ENCODE peak calls at places on chromosome 1, in four cellular contexts. J is HL-60, A is K562, E is GM12878. Y is an unnamed sample.

GRCh38 chr1:98458514-98459259 is 202.8 kb upstream of the SNX7 start:
- DNase-seq in J (no peak), A (no peak), E (no peak), Y (no peak)

GRCh38 chr1:172585861-172586260 is 52.9 kb downstream of the SUCO start:
- DNase-seq in E (no peak), A (no peak), J (no peak), Y (no peak)

GRCh38 chr1:54117815-54118563 is 34.8 kb downstream of the CDCP2 start:
- DNase-seq in E (no peak), A (no peak), J (no peak), Y (no peak)

GRCh38 chr1:6922096-6922931 is 137.1 kb downstream of the CAMTA1 start:
- DNase-seq in J (no peak), A (no peak), E (no peak), Y (no peak)

GRCh38 chr1:14841456-14841855 is 243.0 kb downstream of the KAZN start:
- DNase-seq in A (no peak), J (no peak), E (no peak), Y (no peak)

GRCh38 chr1:3790501-3790923 is 5.8 kb downstream of the LRRC47 start:
- DNase-seq in J (no peak), A (no peak), E (no peak), Y (no peak)

GRCh38 chr1:201672685-201673084 is 133.8 kb downstream of the NAV1 start:
- DNase-seq in J (no peak), A (no peak), E (no peak), Y (no peak)

GRCh38 chr1:15919316-15919715 is 56.6 kb downstream of the ZBTB17 start:
- DNase-seq in J (no peak), E (peak; percentile 70), A (no peak), Y (no peak)

GRCh38 chr1:112388436-112388835 is 7.6 kb upstream of the CTTNBP2NL start:
- DNase-seq in J (no peak), E (no peak), A (no peak), Y (no peak)

GRCh38 chr1:154361357-154361756 is 36.0 kb downstream of the ATP8B2 start:
- DNase-seq in E (no peak), A (no peak), J (no peak), Y (no peak)
- TF ChIP-seq POLR2AphosphoS5 in E (no peak), A (no peak), J (no peak), Y (no peak)

DNA sequence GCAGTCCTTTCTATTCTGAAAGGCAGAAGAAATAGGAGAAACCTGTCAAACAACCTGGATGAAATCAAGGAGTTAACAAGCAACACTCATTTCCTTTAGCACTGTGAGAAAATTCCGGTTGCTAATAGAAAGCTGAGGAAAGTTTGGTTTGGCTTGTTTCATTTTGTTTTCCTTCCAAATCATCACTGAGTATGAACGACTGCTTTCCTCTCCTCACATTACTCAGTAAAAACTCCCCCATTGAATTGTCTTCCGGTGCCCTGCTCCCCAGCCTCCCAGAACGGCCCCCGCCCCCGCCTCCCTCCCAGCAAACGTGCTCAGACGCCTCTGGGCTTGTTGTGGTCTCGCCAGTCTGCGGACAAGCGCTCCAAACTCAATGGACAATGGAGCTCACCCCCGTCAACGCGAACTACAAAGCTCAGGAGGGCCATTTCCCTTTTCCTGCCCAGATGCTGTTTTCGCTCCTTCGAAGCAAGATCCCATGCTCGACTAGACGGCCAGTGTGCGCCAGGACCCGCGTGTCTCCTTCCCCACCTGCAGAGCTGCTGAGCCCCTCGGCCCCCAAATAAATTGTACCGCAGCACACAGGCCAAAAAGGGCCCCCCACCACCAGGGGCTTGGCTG is 747 bp downstream of the STX6 start:
- DNase-seq in E (no peak), J (peak; percentile 50), A (peak; percentile 85), Y (peak; percentile 54)
- TF ChIP-seq SPI1 in E (peak; percentile 64), J (peak; percentile 29), A (peak; percentile 55), Y (peak; percentile 53)

GRCh38 chr1:20194224-20194623 is 7.9 kb upstream of the PLA2G2C start:
- DNase-seq in E (no peak), J (no peak), A (no peak), Y (no peak)
- TF ChIP-seq POLR2AphosphoS5 in E (no peak), J (no peak), A (no peak), Y (no peak)

GRCh38 chr1:232986000-232986922 is 35.9 kb downstream of the NTPCR start:
- DNase-seq in J (no peak), E (no peak), A (no peak), Y (no peak)
- TF ChIP-seq SPI1 in J (no peak), E (no peak), A (no peak), Y (no peak)

GRCh38 chr1:109309347-109309746 is 2.5 kb upstream of the MYBPHL start:
- DNase-seq in E (no peak), J (no peak), A (no peak), Y (no peak)
- TF ChIP-seq POLR2AphosphoS5 in E (no peak), J (no peak), A (no peak), Y (no peak)

GRCh38 chr1:152188673-152189591 is 29.9 kb upstream of the RPTN start:
- DNase-seq in E (no peak), A (peak; percentile 35), J (peak; percentile 66), Y (peak; percentile 18)

GRCh38 chr1:152189657-152190442 is 30.8 kb upstream of the RPTN start:
- DNase-seq in E (no peak), A (peak; percentile 60), J (peak; percentile 56), Y (peak; percentile 37)

GRCh38 chr1:152191711-152192110 is 32.3 kb downstream of the HRNR start:
- DNase-seq in A (no peak), J (no peak), E (no peak), Y (no peak)

GRCh38 chr1:152191260-152191659 is 32.2 kb upstream of the RPTN start:
- DNase-seq in A (no peak), E (no peak), J (no peak), Y (no peak)

GRCh38 chr1:152190589-152190988 is 31.6 kb upstream of the RPTN start:
- DNase-seq in A (no peak), E (no peak), J (no peak), Y (no peak)
- TF ChIP-seq SPI1 in A (no peak), E (no peak), J (no peak), Y (no peak)

DNA sequence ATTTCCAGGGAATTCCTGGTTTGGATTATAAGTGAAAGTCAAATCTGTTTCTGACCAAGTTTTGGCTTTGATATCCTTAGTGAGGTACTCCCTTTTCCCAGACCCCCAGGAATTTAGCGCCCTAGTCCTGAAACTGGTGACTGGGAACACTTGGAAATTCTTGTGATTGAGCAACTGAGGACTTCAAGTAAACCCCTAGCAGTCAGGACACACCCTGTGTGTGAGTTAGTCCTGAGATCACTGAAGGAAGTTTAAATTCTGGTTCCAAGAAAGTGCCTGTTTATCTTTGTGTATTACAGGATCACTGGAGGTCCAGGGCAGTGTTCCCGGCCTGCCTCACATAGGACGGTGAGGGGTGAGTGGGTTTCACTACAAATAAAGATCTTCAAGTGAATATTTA is 95.1 kb upstream of the F3 start:
- DNase-seq in E (no peak), J (no peak), A (no peak), Y (no peak)
- TF ChIP-seq POLR2AphosphoS5 in E (no peak), J (no peak), A (no peak), Y (no peak)

DNA sequence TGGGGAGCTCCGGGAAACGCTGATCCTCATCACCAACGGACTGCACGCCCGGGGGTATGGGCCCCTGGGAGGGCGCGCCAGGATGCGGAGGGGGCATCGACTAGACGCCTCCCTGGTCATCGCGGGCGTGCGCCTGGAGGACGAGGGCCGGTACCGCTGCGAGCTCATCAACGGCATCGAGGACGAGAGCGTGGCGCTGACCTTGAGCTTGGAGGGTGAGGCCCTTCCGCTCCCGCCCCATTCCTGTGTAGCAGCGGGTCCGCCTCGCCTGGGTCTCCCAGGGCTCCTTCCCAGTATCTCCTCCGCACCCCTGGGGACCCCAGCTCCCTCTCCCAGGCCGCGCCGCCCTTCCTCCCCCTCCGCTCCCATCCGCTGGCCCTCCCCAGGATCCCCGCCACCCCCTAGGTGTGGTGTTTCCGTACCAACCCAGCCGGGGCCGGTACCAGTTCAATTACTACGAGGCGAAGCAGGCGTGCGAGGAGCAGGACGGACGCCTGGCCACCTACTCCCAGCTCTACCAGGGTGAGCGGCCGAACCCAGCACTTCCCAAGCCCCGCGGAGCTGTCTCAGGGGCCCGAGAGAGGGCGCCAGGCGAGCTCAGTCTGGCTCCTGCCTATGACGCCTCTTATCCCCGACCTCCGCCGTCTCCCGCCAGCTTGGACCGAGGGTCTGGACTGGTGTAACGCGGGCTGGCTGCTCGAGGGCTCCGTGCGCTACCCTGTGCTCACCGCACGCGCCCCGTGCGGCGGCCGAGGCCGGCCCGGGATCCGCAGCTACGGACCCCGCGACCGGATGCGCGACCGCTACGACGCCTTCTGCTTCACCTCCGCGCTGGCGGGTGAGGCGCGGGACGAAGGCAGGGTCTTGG is 5.0 kb downstream of the HAPLN2 start:
- DNase-seq in A (peak; percentile 81), E (no peak), J (peak; percentile 44), Y (no peak)
- TF ChIP-seq SPI1 in A (no peak), E (no peak), J (no peak), Y (no peak)

GRCh38 chr1:30447701-30448100 is 275.7 kb downstream of the MATN1 start:
- DNase-seq in E (no peak), J (no peak), A (no peak), Y (no peak)
- TF ChIP-seq POLR2AphosphoS5 in E (no peak), J (no peak), A (no peak), Y (no peak)